ENCODE peak calls at places on chromosomes 2 and 18, in eight cellular contexts. S is T1000, J is left colon, P is right lobe of liver, B is glutamatergic neuron, L is NCI-H2171, K is nucleus accumbens, H is IMR-90. V is an unnamed sample.

GRCh38 chr2:218387369-218388194 is 5.5 kb downstream of the SLC11A1 start:
- DNase-seq in S (no peak), J (peak), P (peak), B (no peak), L (peak), K (no peak), H (peak), V (no peak)

GRCh38 chr2:46780801-46781445 is 134.7 kb downstream of the MCFD2 start:
- DNase-seq in S (no peak), J (no peak), P (no peak), B (peak), L (no peak), K (no peak), H (peak), V (no peak)

GRCh38 chr2:12684471-12684936 is 32.2 kb upstream of the TRIB2 start:
- DNase-seq in S (no peak), J (no peak), P (no peak), B (no peak), L (no peak), K (no peak), H (peak), V (no peak)

GRCh38 chr2:100427627-100428258 is 10.3 kb upstream of the CHST10 start:
- DNase-seq in S (no peak), J (peak), P (no peak), B (peak), L (no peak), K (peak), H (peak), V (peak)

GRCh38 chr2:99648115-99648850 is 158.5 kb upstream of the REV1 start:
- DNase-seq in S (no peak), J (no peak), P (no peak), B (no peak), L (no peak), K (peak), H (peak), V (peak)

GRCh38 chr18:32802606-32803451 is 30.0 kb upstream of the KLHL14 start:
- DNase-seq in S (no peak), J (no peak), P (no peak), B (no peak), L (peak), K (no peak), H (no peak), V (no peak)

GRCh38 chr18:44943201-44943881 is 262.7 kb downstream of the SETBP1 start:
- DNase-seq in S (no peak), J (no peak), P (no peak), B (no peak), L (no peak), K (no peak), H (no peak), V (no peak)

GRCh38 chr2:36615214-36615613 is 17.2 kb upstream of the FEZ2 start:
- DNase-seq in S (peak), J (no peak), P (no peak), B (peak), L (no peak), K (no peak), H (peak), V (no peak)

GRCh38 chr2:10007440-10007839 is 35.9 kb upstream of the KLF11 start:
- DNase-seq in S (no peak), J (no peak), P (no peak), B (no peak), L (no peak), K (no peak), H (peak), V (no peak)

GRCh38 chr2:32865399-32866068 is 81.2 kb upstream of the LTBP1 start:
- DNase-seq in S (peak), J (no peak), P (no peak), B (no peak), L (no peak), K (no peak), H (peak), V (no peak)

GRCh38 chr18:5588529-5588928 is 44.7 kb upstream of the EPB41L3 start:
- DNase-seq in S (no peak), J (no peak), P (no peak), B (no peak), L (no peak), K (no peak), H (no peak), V (no peak)

GRCh38 chr2:39524061-39524460 is 87.0 kb upstream of the MAP4K3 start:
- DNase-seq in S (no peak), J (no peak), P (no peak), B (no peak), L (no peak), K (no peak), H (no peak), V (no peak)

GRCh38 chr2:144431384-144431783 is 88.5 kb downstream of the ZEB2 start:
- DNase-seq in S (no peak), J (no peak), P (no peak), B (no peak), L (no peak), K (no peak), H (no peak), V (no peak)

GRCh38 chr2:238947243-238947760 is 99.4 kb downstream of the TWIST2 start:
- DNase-seq in S (no peak), J (no peak), P (no peak), B (no peak), L (no peak), K (no peak), H (no peak), V (no peak)

GRCh38 chr18:48914581-48915251 is 36.0 kb downstream of the SMAD7 start:
- DNase-seq in S (no peak), J (no peak), P (peak), B (no peak), L (no peak), K (no peak), H (no peak), V (no peak)